ENCODE peak calls at places on chromosomes 1 and 21, in eight cellular contexts. One of them, this sample, is unnamed.

GRCh38 chr1:237383825-237384612 is 342.0 kb downstream of the RYR2 start:
- DNase-seq in RWPE1: no peak
- DNase-seq in psoas muscle: no peak
- DNase-seq in HTR-8/SVneo: peak; percentile 2
- DNase-seq in epithelial cell of esophagus: peak; percentile 2
- DNase-seq in NCI-H69: no peak
- DNase-seq in stimulated activated CD8-positive, alpha-beta memory T cell treated with anti-CD3 and anti-CD28 coated beads, Interleukin-4, amount 100 ng/mL, for 1 hour: no peak
- DNase-seq in COR-L47: no peak
- DNase-seq in this sample: no peak

GRCh38 chr1:1479547-1480483 is 8.2 kb downstream of the ATAD3B start:
- DNase-seq in RWPE1: no peak
- DNase-seq in psoas muscle: no peak
- DNase-seq in HTR-8/SVneo: no peak
- DNase-seq in epithelial cell of esophagus: no peak
- DNase-seq in NCI-H69: no peak
- DNase-seq in stimulated activated CD8-positive, alpha-beta memory T cell treated with anti-CD3 and anti-CD28 coated beads, Interleukin-4, amount 100 ng/mL, for 1 hour: no peak
- DNase-seq in COR-L47: no peak
- DNase-seq in this sample: no peak

GRCh38 chr1:1318131-1318652 is 6.3 kb downstream of the INTS11 start:
- DNase-seq in RWPE1: no peak
- DNase-seq in psoas muscle: peak; percentile 91
- DNase-seq in HTR-8/SVneo: peak; percentile 49
- DNase-seq in epithelial cell of esophagus: peak; percentile 91
- DNase-seq in NCI-H69: peak; percentile 56
- DNase-seq in stimulated activated CD8-positive, alpha-beta memory T cell treated with anti-CD3 and anti-CD28 coated beads, Interleukin-4, amount 100 ng/mL, for 1 hour: no peak
- DNase-seq in COR-L47: no peak
- DNase-seq in this sample: peak; percentile 83

GRCh38 chr1:119859647-119860046 is 36.7 kb downstream of the ADAM30 start:
- DNase-seq in RWPE1: peak; percentile 67
- DNase-seq in psoas muscle: no peak
- DNase-seq in HTR-8/SVneo: peak; percentile 18
- DNase-seq in epithelial cell of esophagus: peak; percentile 76
- DNase-seq in NCI-H69: no peak
- DNase-seq in stimulated activated CD8-positive, alpha-beta memory T cell treated with anti-CD3 and anti-CD28 coated beads, Interleukin-4, amount 100 ng/mL, for 1 hour: no peak
- DNase-seq in COR-L47: no peak
- DNase-seq in this sample: peak; percentile 41

GRCh38 chr1:119712342-119713038 is 756 bp downstream of the PHGDH start:
- DNase-seq in RWPE1: peak; percentile 87
- DNase-seq in psoas muscle: peak; percentile 86
- DNase-seq in HTR-8/SVneo: peak; percentile 61
- DNase-seq in epithelial cell of esophagus: peak; percentile 80
- DNase-seq in NCI-H69: peak; percentile 89
- DNase-seq in stimulated activated CD8-positive, alpha-beta memory T cell treated with anti-CD3 and anti-CD28 coated beads, Interleukin-4, amount 100 ng/mL, for 1 hour: no peak
- DNase-seq in COR-L47: peak; percentile 75
- DNase-seq in this sample: peak; percentile 96

GRCh38 chr1:31702836-31703404 is 897 bp downstream of the COL16A1 start:
- DNase-seq in RWPE1: no peak
- DNase-seq in psoas muscle: no peak
- DNase-seq in HTR-8/SVneo: no peak
- DNase-seq in epithelial cell of esophagus: peak; percentile 73
- DNase-seq in NCI-H69: no peak
- DNase-seq in stimulated activated CD8-positive, alpha-beta memory T cell treated with anti-CD3 and anti-CD28 coated beads, Interleukin-4, amount 100 ng/mL, for 1 hour: no peak
- DNase-seq in COR-L47: no peak
- DNase-seq in this sample: no peak

GRCh38 chr1:183956559-183957188 is 80.9 kb downstream of the COLGALT2 start:
- DNase-seq in RWPE1: peak; percentile 38
- DNase-seq in psoas muscle: no peak
- DNase-seq in HTR-8/SVneo: peak; percentile 72
- DNase-seq in epithelial cell of esophagus: peak; percentile 83
- DNase-seq in NCI-H69: no peak
- DNase-seq in stimulated activated CD8-positive, alpha-beta memory T cell treated with anti-CD3 and anti-CD28 coated beads, Interleukin-4, amount 100 ng/mL, for 1 hour: peak; percentile 23
- DNase-seq in COR-L47: no peak
- DNase-seq in this sample: peak; percentile 49

GRCh38 chr1:212302745-212303383 is 17.7 kb downstream of the PPP2R5A start:
- DNase-seq in RWPE1: no peak
- DNase-seq in psoas muscle: no peak
- DNase-seq in HTR-8/SVneo: no peak
- DNase-seq in epithelial cell of esophagus: peak; percentile 26
- DNase-seq in NCI-H69: no peak
- DNase-seq in stimulated activated CD8-positive, alpha-beta memory T cell treated with anti-CD3 and anti-CD28 coated beads, Interleukin-4, amount 100 ng/mL, for 1 hour: no peak
- DNase-seq in COR-L47: no peak
- DNase-seq in this sample: no peak

GRCh38 chr1:160006312-160006940 is 25.4 kb downstream of the PIGM start:
- DNase-seq in RWPE1: peak; percentile 84
- DNase-seq in psoas muscle: peak; percentile 67
- DNase-seq in HTR-8/SVneo: peak; percentile 66
- DNase-seq in epithelial cell of esophagus: peak; percentile 83
- DNase-seq in NCI-H69: peak; percentile 94
- DNase-seq in stimulated activated CD8-positive, alpha-beta memory T cell treated with anti-CD3 and anti-CD28 coated beads, Interleukin-4, amount 100 ng/mL, for 1 hour: peak; percentile 47
- DNase-seq in COR-L47: peak; percentile 73
- DNase-seq in this sample: peak; percentile 74

GRCh38 chr1:25011966-25012625 is 82.0 kb upstream of the RUNX3 start:
- DNase-seq in RWPE1: no peak
- DNase-seq in psoas muscle: no peak
- DNase-seq in HTR-8/SVneo: no peak
- DNase-seq in epithelial cell of esophagus: no peak
- DNase-seq in NCI-H69: no peak
- DNase-seq in stimulated activated CD8-positive, alpha-beta memory T cell treated with anti-CD3 and anti-CD28 coated beads, Interleukin-4, amount 100 ng/mL, for 1 hour: no peak
- DNase-seq in COR-L47: no peak
- DNase-seq in this sample: no peak

GRCh38 chr1:53037159-53037558 is 24.9 kb upstream of the PODN start:
- DNase-seq in RWPE1: no peak
- DNase-seq in psoas muscle: no peak
- DNase-seq in HTR-8/SVneo: no peak
- DNase-seq in epithelial cell of esophagus: no peak
- DNase-seq in NCI-H69: no peak
- DNase-seq in stimulated activated CD8-positive, alpha-beta memory T cell treated with anti-CD3 and anti-CD28 coated beads, Interleukin-4, amount 100 ng/mL, for 1 hour: no peak
- DNase-seq in COR-L47: no peak
- DNase-seq in this sample: no peak

GRCh38 chr21:14361958-14362357 is 21.0 kb downstream of the HSPA13 start:
- DNase-seq in RWPE1: peak; percentile 52
- DNase-seq in psoas muscle: no peak
- DNase-seq in HTR-8/SVneo: peak; percentile 13
- DNase-seq in epithelial cell of esophagus: peak; percentile 97
- DNase-seq in NCI-H69: no peak
- DNase-seq in stimulated activated CD8-positive, alpha-beta memory T cell treated with anti-CD3 and anti-CD28 coated beads, Interleukin-4, amount 100 ng/mL, for 1 hour: no peak
- DNase-seq in COR-L47: no peak
- DNase-seq in this sample: no peak

GRCh38 chr1:41626616-41627375 is 142.3 kb upstream of the EDN2 start:
- DNase-seq in RWPE1: peak; percentile 77
- DNase-seq in psoas muscle: no peak
- DNase-seq in HTR-8/SVneo: peak; percentile 43
- DNase-seq in epithelial cell of esophagus: peak; percentile 93
- DNase-seq in NCI-H69: no peak
- DNase-seq in stimulated activated CD8-positive, alpha-beta memory T cell treated with anti-CD3 and anti-CD28 coated beads, Interleukin-4, amount 100 ng/mL, for 1 hour: no peak
- DNase-seq in COR-L47: no peak
- DNase-seq in this sample: no peak

This sample was measured in A673.